ENCODE peak calls at places on chromosome 5, in ten cellular contexts. One of them, this sample, is unnamed.

GRCh38 chr5:170522211-170523128 is 18.6 kb downstream of the KCNIP1 start:
- DNase-seq in AG10803: peak
- DNase-seq in lower lobe of right lung: no peak
- DNase-seq in right lobe of liver: no peak
- DNase-seq in HCT116: no peak
- DNase-seq in IMR-90: no peak
- DNase-seq in PC-3: peak
- DNase-seq in hepatocyte: no peak
- DNase-seq in AG09319: no peak
- DNase-seq in endothelial cell of umbilical vein: no peak
- DNase-seq in this sample: no peak

GRCh38 chr5:65811004-65811403 is 89.0 kb downstream of the NLN start:
- DNase-seq in AG10803: no peak
- DNase-seq in lower lobe of right lung: no peak
- DNase-seq in right lobe of liver: no peak
- DNase-seq in HCT116: peak
- DNase-seq in IMR-90: peak
- DNase-seq in PC-3: peak
- DNase-seq in hepatocyte: peak
- DNase-seq in AG09319: no peak
- DNase-seq in endothelial cell of umbilical vein: no peak
- DNase-seq in this sample: no peak

GRCh38 chr5:107744418-107745330 is 73.9 kb upstream of the EFNA5 start:
- DNase-seq in AG10803: no peak
- DNase-seq in lower lobe of right lung: no peak
- DNase-seq in right lobe of liver: no peak
- DNase-seq in HCT116: no peak
- DNase-seq in IMR-90: no peak
- DNase-seq in PC-3: no peak
- DNase-seq in hepatocyte: no peak
- DNase-seq in AG09319: no peak
- DNase-seq in endothelial cell of umbilical vein: no peak
- DNase-seq in this sample: no peak

GRCh38 chr5:53820802-53821171 is 260.3 kb downstream of the NDUFS4 start:
- DNase-seq in AG10803: no peak
- DNase-seq in lower lobe of right lung: no peak
- DNase-seq in right lobe of liver: no peak
- DNase-seq in HCT116: no peak
- DNase-seq in IMR-90: peak
- DNase-seq in PC-3: no peak
- DNase-seq in hepatocyte: no peak
- DNase-seq in AG09319: no peak
- DNase-seq in endothelial cell of umbilical vein: no peak
- DNase-seq in this sample: peak

GRCh38 chr5:123474238-123474637 is 37.7 kb upstream of the CSNK1G3 start:
- DNase-seq in AG10803: peak
- DNase-seq in lower lobe of right lung: no peak
- DNase-seq in right lobe of liver: no peak
- DNase-seq in HCT116: no peak
- DNase-seq in IMR-90: no peak
- DNase-seq in PC-3: no peak
- DNase-seq in hepatocyte: no peak
- DNase-seq in AG09319: no peak
- DNase-seq in endothelial cell of umbilical vein: no peak
- DNase-seq in this sample: no peak

GRCh38 chr5:110194191-110194590 is 504.5 kb downstream of the MAN2A1 start:
- DNase-seq in AG10803: no peak
- DNase-seq in lower lobe of right lung: no peak
- DNase-seq in right lobe of liver: no peak
- DNase-seq in HCT116: no peak
- DNase-seq in IMR-90: no peak
- DNase-seq in PC-3: no peak
- DNase-seq in hepatocyte: no peak
- DNase-seq in AG09319: no peak
- DNase-seq in endothelial cell of umbilical vein: no peak
- DNase-seq in this sample: no peak

GRCh38 chr5:109987970-109988369 is 298.2 kb downstream of the MAN2A1 start:
- DNase-seq in AG10803: no peak
- DNase-seq in lower lobe of right lung: no peak
- DNase-seq in right lobe of liver: no peak
- DNase-seq in HCT116: no peak
- DNase-seq in IMR-90: no peak
- DNase-seq in PC-3: peak
- DNase-seq in hepatocyte: no peak
- DNase-seq in AG09319: no peak
- DNase-seq in endothelial cell of umbilical vein: peak
- DNase-seq in this sample: no peak

GRCh38 chr5:103489293-103489692 is 73.3 kb downstream of the NUDT12 start:
- DNase-seq in AG10803: no peak
- DNase-seq in lower lobe of right lung: no peak
- DNase-seq in right lobe of liver: no peak
- DNase-seq in HCT116: no peak
- DNase-seq in IMR-90: no peak
- DNase-seq in PC-3: no peak
- DNase-seq in hepatocyte: no peak
- DNase-seq in AG09319: no peak
- DNase-seq in endothelial cell of umbilical vein: no peak
- DNase-seq in this sample: no peak

GRCh38 chr5:16933337-16933736 is 2.8 kb downstream of the MYO10 start:
- DNase-seq in AG10803: no peak
- DNase-seq in lower lobe of right lung: no peak
- DNase-seq in right lobe of liver: no peak
- DNase-seq in HCT116: no peak
- DNase-seq in IMR-90: no peak
- DNase-seq in PC-3: no peak
- DNase-seq in hepatocyte: no peak
- DNase-seq in AG09319: no peak
- DNase-seq in endothelial cell of umbilical vein: peak
- DNase-seq in this sample: no peak

GRCh38 chr5:124467745-124468144 is 278.7 kb downstream of the ZNF608 start:
- DNase-seq in AG10803: no peak
- DNase-seq in lower lobe of right lung: no peak
- DNase-seq in right lobe of liver: no peak
- DNase-seq in HCT116: no peak
- DNase-seq in IMR-90: no peak
- DNase-seq in PC-3: no peak
- DNase-seq in hepatocyte: no peak
- DNase-seq in AG09319: no peak
- DNase-seq in endothelial cell of umbilical vein: no peak
- DNase-seq in this sample: no peak

GRCh38 chr5:142686968-142687367 is 1.1 kb upstream of the FGF1 start:
- DNase-seq in AG10803: no peak
- DNase-seq in lower lobe of right lung: no peak
- DNase-seq in right lobe of liver: no peak
- DNase-seq in HCT116: no peak
- DNase-seq in IMR-90: no peak
- DNase-seq in PC-3: no peak
- DNase-seq in hepatocyte: no peak
- DNase-seq in AG09319: no peak
- DNase-seq in endothelial cell of umbilical vein: no peak
- DNase-seq in this sample: no peak

GRCh38 chr5:72818866-72819534 is 2.5 kb downstream of the TNPO1 start:
- DNase-seq in AG10803: peak
- DNase-seq in lower lobe of right lung: peak
- DNase-seq in right lobe of liver: peak
- DNase-seq in HCT116: peak
- DNase-seq in IMR-90: peak
- DNase-seq in PC-3: peak
- DNase-seq in hepatocyte: peak
- DNase-seq in AG09319: no peak
- DNase-seq in endothelial cell of umbilical vein: peak
- DNase-seq in this sample: peak

GRCh38 chr5:132180134-132180745 is 47.4 kb downstream of the P4HA2 start:
- DNase-seq in AG10803: peak
- DNase-seq in lower lobe of right lung: no peak
- DNase-seq in right lobe of liver: no peak
- DNase-seq in HCT116: peak
- DNase-seq in IMR-90: peak
- DNase-seq in PC-3: peak
- DNase-seq in hepatocyte: peak
- DNase-seq in AG09319: peak
- DNase-seq in endothelial cell of umbilical vein: peak
- DNase-seq in this sample: peak

GRCh38 chr5:140018920-140019644 is 24.0 kb downstream of the NRG2 start:
- DNase-seq in AG10803: no peak
- DNase-seq in lower lobe of right lung: no peak
- DNase-seq in right lobe of liver: no peak
- DNase-seq in HCT116: no peak
- DNase-seq in IMR-90: no peak
- DNase-seq in PC-3: no peak
- DNase-seq in hepatocyte: peak
- DNase-seq in AG09319: no peak
- DNase-seq in endothelial cell of umbilical vein: no peak
- DNase-seq in this sample: no peak

GRCh38 chr5:67221487-67222242 is 25.1 kb upstream of the CD180 start:
- DNase-seq in AG10803: no peak
- DNase-seq in lower lobe of right lung: no peak
- DNase-seq in right lobe of liver: no peak
- DNase-seq in HCT116: no peak
- DNase-seq in IMR-90: no peak
- DNase-seq in PC-3: no peak
- DNase-seq in hepatocyte: no peak
- DNase-seq in AG09319: no peak
- DNase-seq in endothelial cell of umbilical vein: no peak
- DNase-seq in this sample: peak

GRCh38 chr5:179141867-179142266 is 81.7 kb downstream of the ZNF354C start:
- DNase-seq in AG10803: no peak
- DNase-seq in lower lobe of right lung: no peak
- DNase-seq in right lobe of liver: peak
- DNase-seq in HCT116: no peak
- DNase-seq in IMR-90: no peak
- DNase-seq in PC-3: no peak
- DNase-seq in hepatocyte: no peak
- DNase-seq in AG09319: no peak
- DNase-seq in endothelial cell of umbilical vein: no peak
- DNase-seq in this sample: no peak

GRCh38 chr5:177502886-177503285 is 5.5 kb upstream of the PDLIM7 start:
- DNase-seq in AG10803: no peak
- DNase-seq in lower lobe of right lung: no peak
- DNase-seq in right lobe of liver: no peak
- DNase-seq in HCT116: no peak
- DNase-seq in IMR-90: no peak
- DNase-seq in PC-3: no peak
- DNase-seq in hepatocyte: no peak
- DNase-seq in AG09319: no peak
- DNase-seq in endothelial cell of umbilical vein: no peak
- DNase-seq in this sample: no peak

GRCh38 chr5:73633060-73633459 is 7.1 kb downstream of the ARHGEF28 start:
- DNase-seq in AG10803: no peak
- DNase-seq in lower lobe of right lung: no peak
- DNase-seq in right lobe of liver: no peak
- DNase-seq in HCT116: no peak
- DNase-seq in IMR-90: no peak
- DNase-seq in PC-3: no peak
- DNase-seq in hepatocyte: no peak
- DNase-seq in AG09319: no peak
- DNase-seq in endothelial cell of umbilical vein: no peak
- DNase-seq in this sample: no peak

DNA sequence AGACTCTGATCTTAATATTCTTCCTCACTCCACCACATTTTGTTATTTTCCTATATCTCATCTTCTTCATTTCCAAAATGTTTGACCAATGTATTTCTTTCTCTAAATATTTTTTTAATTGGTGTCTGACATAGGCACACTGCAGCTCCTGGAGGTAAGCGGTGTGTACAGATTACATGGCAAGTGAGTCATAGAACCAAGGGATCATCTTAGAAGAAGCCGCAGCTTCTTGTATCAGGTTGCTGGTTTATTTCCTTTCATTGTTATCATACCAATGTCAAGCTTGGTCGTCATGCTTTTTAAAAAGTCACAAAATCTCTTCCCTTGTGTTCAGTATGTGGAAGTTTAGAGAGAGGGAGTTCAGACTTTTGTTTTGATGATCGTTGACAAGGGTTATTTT is 526.1 kb upstream of the CDH18 start:
- DNase-seq in AG10803: no peak
- DNase-seq in lower lobe of right lung: no peak
- DNase-seq in right lobe of liver: no peak
- DNase-seq in HCT116: no peak
- DNase-seq in IMR-90: no peak
- DNase-seq in PC-3: peak
- DNase-seq in hepatocyte: no peak
- DNase-seq in AG09319: no peak
- DNase-seq in endothelial cell of umbilical vein: no peak
- DNase-seq in this sample: no peak
- TF ChIP-seq CTCF in AG10803: no peak
- TF ChIP-seq CTCF in lower lobe of right lung: no peak
- TF ChIP-seq CTCF in right lobe of liver: no peak
- TF ChIP-seq CTCF in HCT116: no peak
- TF ChIP-seq CTCF in IMR-90: no peak
- TF ChIP-seq CTCF in PC-3: no peak
- TF ChIP-seq CTCF in hepatocyte: no peak
- TF ChIP-seq CTCF in AG09319: no peak
- TF ChIP-seq CTCF in endothelial cell of umbilical vein: no peak
- TF ChIP-seq CTCF in this sample: no peak

GRCh38 chr5:59007460-59008063 is 424.7 kb downstream of the RAB3C start:
- DNase-seq in AG10803: peak
- DNase-seq in lower lobe of right lung: no peak
- DNase-seq in right lobe of liver: no peak
- DNase-seq in HCT116: peak
- DNase-seq in IMR-90: peak
- DNase-seq in PC-3: peak
- DNase-seq in hepatocyte: no peak
- DNase-seq in AG09319: no peak
- DNase-seq in endothelial cell of umbilical vein: peak
- DNase-seq in this sample: peak
- TF ChIP-seq CTCF in AG10803: peak
- TF ChIP-seq CTCF in lower lobe of right lung: peak
- TF ChIP-seq CTCF in right lobe of liver: peak
- TF ChIP-seq CTCF in HCT116: peak
- TF ChIP-seq CTCF in IMR-90: peak
- TF ChIP-seq CTCF in PC-3: peak
- TF ChIP-seq CTCF in hepatocyte: peak
- TF ChIP-seq CTCF in AG09319: peak
- TF ChIP-seq CTCF in endothelial cell of umbilical vein: no peak
- TF ChIP-seq CTCF in this sample: peak

DNA sequence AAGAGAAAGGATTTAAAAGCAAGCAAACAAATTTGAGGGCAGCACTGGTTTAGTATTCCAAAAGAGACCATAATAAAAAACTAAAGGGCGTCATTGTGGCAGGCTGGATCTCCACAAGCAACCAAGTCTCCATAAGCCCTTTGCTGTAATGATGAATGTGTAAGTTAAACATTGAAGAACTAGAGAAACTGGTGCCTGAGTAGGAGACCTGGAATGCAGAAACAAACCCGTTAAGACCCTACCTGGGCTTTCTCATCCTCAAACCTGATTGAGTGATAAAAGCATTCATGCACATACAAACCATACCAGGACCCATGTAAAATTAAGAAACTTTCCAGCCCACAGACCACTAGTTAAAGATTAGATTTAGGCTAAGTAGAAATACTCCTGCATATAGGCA is 1.9 kb upstream of the SCGB3A2 start:
- DNase-seq in AG10803: no peak
- DNase-seq in lower lobe of right lung: no peak
- DNase-seq in right lobe of liver: no peak
- DNase-seq in HCT116: no peak
- DNase-seq in IMR-90: no peak
- DNase-seq in PC-3: peak
- DNase-seq in hepatocyte: no peak
- DNase-seq in AG09319: no peak
- DNase-seq in endothelial cell of umbilical vein: no peak
- DNase-seq in this sample: no peak
- TF ChIP-seq CTCF in AG10803: no peak
- TF ChIP-seq CTCF in lower lobe of right lung: no peak
- TF ChIP-seq CTCF in right lobe of liver: no peak
- TF ChIP-seq CTCF in HCT116: no peak
- TF ChIP-seq CTCF in IMR-90: no peak
- TF ChIP-seq CTCF in PC-3: no peak
- TF ChIP-seq CTCF in hepatocyte: no peak
- TF ChIP-seq CTCF in AG09319: no peak
- TF ChIP-seq CTCF in endothelial cell of umbilical vein: no peak
- TF ChIP-seq CTCF in this sample: no peak

GRCh38 chr5:151953833-151954232 is 29.2 kb upstream of the GLRA1 start:
- DNase-seq in AG10803: no peak
- DNase-seq in lower lobe of right lung: no peak
- DNase-seq in right lobe of liver: no peak
- DNase-seq in HCT116: no peak
- DNase-seq in IMR-90: no peak
- DNase-seq in PC-3: no peak
- DNase-seq in hepatocyte: no peak
- DNase-seq in AG09319: no peak
- DNase-seq in endothelial cell of umbilical vein: no peak
- DNase-seq in this sample: no peak
- TF ChIP-seq CTCF in AG10803: no peak
- TF ChIP-seq CTCF in lower lobe of right lung: no peak
- TF ChIP-seq CTCF in right lobe of liver: no peak
- TF ChIP-seq CTCF in HCT116: no peak
- TF ChIP-seq CTCF in IMR-90: no peak
- TF ChIP-seq CTCF in PC-3: no peak
- TF ChIP-seq CTCF in hepatocyte: no peak
- TF ChIP-seq CTCF in AG09319: no peak
- TF ChIP-seq CTCF in endothelial cell of umbilical vein: no peak
- TF ChIP-seq CTCF in this sample: no peak

This sample was measured in GM13977.